ENCODE peak calls at places on chromosomes 4 and X, in six cellular contexts. C, K, P, O, R and N are unnamed samples.

GRCh38 chr4:167622481-167623240 is 388.4 kb upstream of the SPOCK3 start:
- DNase-seq in C (peak), K (no peak), P (peak), O (peak), R (peak), N (peak)

GRCh38 chr4:61202638-61203495 is 2.7 kb downstream of the ADGRL3 start:
- DNase-seq in C (no peak), K (no peak), P (no peak), O (no peak), R (peak), N (no peak)

GRCh38 chr4:145234086-145234694 is 53.8 kb upstream of the OTUD4 start:
- DNase-seq in C (peak), K (peak), P (peak), O (peak), R (peak), N (peak)

GRCh38 chr4:184896868-184897715 is 71.3 kb upstream of the ACSL1 start:
- DNase-seq in C (peak), K (no peak), P (no peak), O (no peak), R (no peak), N (no peak)

GRCh38 chr4:112975567-112976355 is 73.7 kb upstream of the ANK2 start:
- DNase-seq in C (no peak), K (no peak), P (no peak), O (no peak), R (no peak), N (no peak)

GRCh38 chr4:106497271-106497670 is 128.7 kb upstream of the GIMD1 start:
- DNase-seq in C (no peak), K (no peak), P (no peak), O (no peak), R (no peak), N (no peak)

GRCh38 chrX:129701624-129702069 is 37.1 kb upstream of the XPNPEP2 start:
- DNase-seq in C (no peak), K (no peak), P (no peak), O (no peak), R (no peak), N (peak)

GRCh38 chr4:124940387-124940786 is 227.9 kb upstream of the ANKRD50 start:
- DNase-seq in C (no peak), K (no peak), P (peak), O (no peak), R (no peak), N (peak)

GRCh38 chr4:40630335-40631021 is 814 bp upstream of the RBM47 start:
- DNase-seq in C (no peak), K (peak), P (peak), O (no peak), R (peak), N (no peak)

GRCh38 chrX:78213331-78213730 is 73.9 kb upstream of the TAF9B start:
- DNase-seq in C (no peak), K (no peak), P (no peak), O (no peak), R (no peak), N (no peak)

GRCh38 chrX:110123331-110123782 is 120.4 kb downstream of the TMEM164 start:
- DNase-seq in C (peak), K (no peak), P (peak), O (no peak), R (no peak), N (no peak)

GRCh38 chrX:74505437-74505836 is 84.1 kb downstream of the SLC16A2 start:
- DNase-seq in C (no peak), K (no peak), P (no peak), O (no peak), R (no peak), N (no peak)

GRCh38 chrX:74500555-74500954 is 79.3 kb downstream of the SLC16A2 start:
- DNase-seq in C (no peak), K (no peak), P (no peak), O (no peak), R (no peak), N (no peak)

GRCh38 chrX:74498924-74499323 is 77.6 kb downstream of the SLC16A2 start:
- DNase-seq in C (no peak), K (no peak), P (no peak), O (no peak), R (no peak), N (no peak)

GRCh38 chrX:74500067-74500466 is 78.8 kb downstream of the SLC16A2 start:
- DNase-seq in C (no peak), K (no peak), P (no peak), O (no peak), R (no peak), N (no peak)
- TF ChIP-seq SMC3 in C (no peak), K (no peak), P (no peak), O (no peak), R (no peak), N (no peak)

GRCh38 chr4:33518852-33519251 is 2725.5 kb downstream of the ARAP2 start:
- DNase-seq in C (no peak), K (no peak), P (no peak), O (no peak), R (no peak), N (no peak)
- TF ChIP-seq SMC3 in C (no peak), K (no peak), P (no peak), O (no peak), R (no peak), N (no peak)

DNA sequence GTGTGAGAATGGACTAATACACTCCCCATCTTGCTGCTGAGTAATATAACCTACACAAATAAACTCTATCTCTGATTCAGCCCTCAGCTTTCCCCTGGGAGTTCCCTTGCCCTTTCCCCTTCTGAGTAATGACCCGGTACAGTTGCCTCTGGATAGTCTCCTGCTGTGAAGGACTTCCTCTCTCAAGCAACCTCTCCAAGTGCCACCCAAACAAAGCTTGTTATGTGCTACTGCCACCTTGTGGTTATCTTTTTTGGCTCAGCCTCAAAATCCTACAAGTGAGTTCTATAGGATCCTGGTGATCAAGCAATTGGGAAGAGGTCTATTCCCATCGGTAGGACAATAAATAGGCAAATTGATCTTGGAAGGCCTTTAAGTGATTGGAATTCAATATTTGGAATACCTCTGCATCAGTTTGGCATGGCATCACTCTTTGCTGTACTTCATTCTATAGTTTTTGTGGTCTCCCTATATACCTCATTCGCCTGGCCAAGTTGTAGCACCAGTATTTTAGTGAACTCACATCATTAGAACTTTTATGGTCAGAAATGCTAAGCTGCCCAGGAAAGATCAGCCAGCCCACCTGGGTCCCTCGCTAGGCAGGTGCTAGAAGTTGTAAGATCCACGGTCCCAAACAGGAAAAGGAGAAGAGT is 40.1 kb downstream of the ZCCHC13 start:
- DNase-seq in C (peak), K (peak), P (peak), O (peak), R (peak), N (peak)
- TF ChIP-seq SMC3 in C (peak), K (peak), P (peak), O (peak), R (peak), N (peak)

GRCh38 chrX:124863303-124863702 is 456.4 kb upstream of the TEX13C start:
- DNase-seq in C (no peak), K (no peak), P (no peak), O (no peak), R (no peak), N (no peak)
- TF ChIP-seq SMC3 in C (no peak), K (no peak), P (no peak), O (no peak), R (no peak), N (no peak)

GRCh38 chrX:151825927-151826471 is 86.7 kb upstream of the MAGEA4 start:
- DNase-seq in C (no peak), K (no peak), P (peak), O (no peak), R (no peak), N (peak)
- TF ChIP-seq SMC3 in C (no peak), K (no peak), P (peak), O (no peak), R (peak), N (no peak)

GRCh38 chrX:68878977-68879376 is 50.2 kb downstream of the EFNB1 start:
- DNase-seq in C (no peak), K (no peak), P (no peak), O (no peak), R (no peak), N (no peak)
- TF ChIP-seq SMC3 in C (no peak), K (no peak), P (no peak), O (no peak), R (no peak), N (no peak)

DNA sequence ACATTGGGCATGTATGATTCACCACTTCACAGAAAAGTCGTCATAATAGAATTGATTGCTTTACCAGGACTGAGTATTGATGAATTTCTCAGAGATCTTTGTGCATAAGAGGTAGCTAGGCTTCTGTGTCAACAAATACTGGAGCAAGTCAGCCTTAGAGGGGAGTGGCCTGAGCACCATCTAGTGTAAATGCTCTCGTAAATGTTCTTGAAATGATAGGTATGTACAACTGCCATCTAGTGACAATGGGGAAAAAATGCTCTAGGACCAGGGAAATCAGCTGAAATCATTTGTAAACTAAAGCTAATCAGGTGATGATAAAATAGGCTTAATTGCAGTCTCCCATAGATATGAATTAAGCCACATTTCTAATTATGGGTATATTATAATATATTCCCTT is 309.4 kb upstream of the FMR1 start:
- DNase-seq in C (no peak), K (no peak), P (peak), O (no peak), R (no peak), N (no peak)
- TF ChIP-seq SMC3 in C (no peak), K (no peak), P (no peak), O (no peak), R (no peak), N (no peak)

DNA sequence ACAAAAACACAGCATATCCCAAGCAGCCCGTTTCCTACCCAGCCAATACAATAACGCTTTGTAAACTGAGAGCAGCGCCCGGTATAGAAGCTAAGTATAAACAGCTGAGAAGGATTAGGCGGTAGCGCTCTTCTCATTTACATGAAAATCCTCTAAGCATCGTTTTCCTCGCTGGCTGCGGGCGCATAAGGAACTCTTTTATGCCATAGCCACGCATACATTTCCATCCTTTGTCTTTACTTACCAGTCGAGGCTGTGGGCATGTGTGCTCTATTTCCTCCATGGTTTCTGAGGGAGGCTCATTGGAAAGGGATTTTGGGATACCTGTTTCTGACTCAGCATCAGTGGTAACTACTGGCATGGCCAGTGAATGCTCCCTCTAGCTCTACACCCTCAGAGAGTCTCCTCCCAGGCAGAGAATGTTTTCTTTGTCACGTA is 383 bp downstream of the PCYT1B start:
- DNase-seq in C (no peak), K (no peak), P (no peak), O (no peak), R (peak), N (no peak)
- TF ChIP-seq SMC3 in C (no peak), K (no peak), P (no peak), O (no peak), R (no peak), N (no peak)